ENCODE peak calls at places on chromosomes 4 and X, in nine cellular contexts. D is H1, R is IMR-90, I is tibial nerve, X is body of pancreas, Q is ovary, J is lower leg skin, B is Peyer's patch, U is A549. W is an unnamed sample.

GRCh38 chr4:81906905-81907304 is 435.2 kb upstream of the RASGEF1B start:
- DNase-seq in D (no peak), R (no peak), I (no peak), X (no peak), Q (no peak), J (no peak), B (no peak), U (no peak), W (no peak)

GRCh38 chrX:130091976-130092522 is 18.2 kb downstream of the ELF4 start:
- DNase-seq in D (no peak), R (no peak), I (no peak), X (no peak), Q (no peak), J (peak), B (peak), U (no peak), W (no peak)

GRCh38 chr4:75939890-75940691 is 722 bp downstream of the NAAA start:
- DNase-seq in D (peak), R (peak), I (peak), X (peak), Q (peak), J (peak), B (peak), U (peak), W (peak)

GRCh38 chr4:39255266-39255665 is 72.9 kb downstream of the WDR19 start:
- DNase-seq in D (no peak), R (peak), I (no peak), X (no peak), Q (no peak), J (no peak), B (no peak), U (peak), W (peak)

GRCh38 chr4:40307627-40308497 is 27.3 kb upstream of the CHRNA9 start:
- DNase-seq in D (no peak), R (no peak), I (peak), X (no peak), Q (no peak), J (no peak), B (peak), U (no peak), W (no peak)

GRCh38 chr4:151801547-151802516 is 41.0 kb upstream of the GATB start:
- DNase-seq in D (peak), R (peak), I (peak), X (peak), Q (peak), J (no peak), B (peak), U (peak), W (no peak)

GRCh38 chr4:155822572-155822971 is 43.5 kb downstream of the ASIC5 start:
- DNase-seq in D (no peak), R (peak), I (no peak), X (no peak), Q (no peak), J (no peak), B (no peak), U (peak), W (no peak)

GRCh38 chrX:14581081-14581480 is 51.7 kb downstream of the GLRA2 start:
- DNase-seq in D (no peak), R (no peak), I (no peak), X (no peak), Q (no peak), J (no peak), B (no peak), U (no peak), W (no peak)

GRCh38 chrX:39331062-39331704 is 529.9 kb downstream of the MID1IP1 start:
- DNase-seq in D (no peak), R (no peak), I (no peak), X (no peak), Q (no peak), J (no peak), B (no peak), U (no peak), W (no peak)

GRCh38 chr4:152257601-152258066 is 278.3 kb downstream of the FBXW7 start:
- DNase-seq in D (no peak), R (peak), I (no peak), X (no peak), Q (no peak), J (no peak), B (no peak), U (no peak), W (no peak)

GRCh38 chrX:105635794-105636193 is 186.5 kb upstream of the NRK start:
- DNase-seq in D (no peak), R (no peak), I (no peak), X (no peak), Q (no peak), J (no peak), B (no peak), U (no peak), W (no peak)

GRCh38 chr4:101282076-101282844 is 65.1 kb downstream of the PPP3CA start:
- DNase-seq in D (no peak), R (no peak), I (no peak), X (no peak), Q (no peak), J (no peak), B (no peak), U (no peak), W (no peak)

GRCh38 chrX:26032141-26032917 is 105.8 kb upstream of the MAGEB18 start:
- DNase-seq in D (no peak), R (no peak), I (peak), X (no peak), Q (no peak), J (no peak), B (no peak), U (no peak), W (no peak)

GRCh38 chrX:141724186-141724585 is 25.6 kb upstream of the SPANXD start:
- DNase-seq in D (no peak), R (no peak), I (no peak), X (no peak), Q (no peak), J (no peak), B (no peak), U (no peak), W (no peak)

GRCh38 chrX:143632625-143633387 is 3.1 kb downstream of the SLITRK4 start:
- DNase-seq in D (no peak), R (no peak), I (no peak), X (no peak), Q (no peak), J (no peak), B (no peak), U (no peak), W (no peak)

GRCh38 chr4:68906238-68907137 is 45.1 kb downstream of the UGT2A3 start:
- DNase-seq in D (peak), R (no peak), I (no peak), X (peak), Q (peak), J (no peak), B (no peak), U (no peak), W (no peak)

GRCh38 chrX:67922950-67923349 is 379.1 kb downstream of the AR start:
- DNase-seq in D (no peak), R (no peak), I (no peak), X (no peak), Q (no peak), J (no peak), B (no peak), U (no peak), W (no peak)

GRCh38 chr4:111806331-111806730 is 338.9 kb upstream of the FAM241A start:
- DNase-seq in D (peak), R (no peak), I (no peak), X (peak), Q (no peak), J (no peak), B (no peak), U (peak), W (no peak)

GRCh38 chr4:88158360-88159136 is at the start of gene ABCG2:
- DNase-seq in D (peak), R (peak), I (peak), X (peak), Q (no peak), J (no peak), B (no peak), U (peak), W (no peak)
- TF ChIP-seq POLR2A in D (no peak), R (no peak), I (no peak), X (no peak), Q (no peak), J (no peak), B (peak), U (peak), W (peak)

DNA sequence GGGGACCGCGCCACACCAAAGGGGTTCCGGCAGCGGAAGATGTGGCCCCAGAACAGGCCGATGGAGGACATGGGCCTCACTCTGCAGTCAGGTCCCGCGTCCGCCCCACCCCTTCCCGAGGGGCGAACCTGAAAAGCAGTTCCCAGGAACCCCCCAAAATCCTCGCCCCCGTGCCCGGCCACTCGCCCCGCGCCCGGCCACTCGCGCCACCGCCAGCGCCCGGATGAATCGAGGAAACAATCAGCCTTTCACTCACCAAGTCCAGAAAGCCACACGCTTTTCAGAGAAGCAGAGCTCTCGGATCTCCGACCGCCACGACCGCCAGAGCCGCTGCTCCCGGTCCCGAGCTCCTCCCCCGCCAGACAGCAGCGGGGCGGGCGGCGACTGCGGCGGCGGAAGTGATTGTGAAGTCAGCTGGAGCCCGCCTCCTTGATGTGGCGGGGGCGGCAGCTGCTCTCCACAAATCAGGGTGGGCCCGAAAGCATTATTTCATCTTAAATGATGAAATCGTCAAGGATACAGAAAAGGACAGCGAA is at the start of gene PJA1:
- DNase-seq in D (peak), R (peak), I (peak), X (peak), Q (peak), J (peak), B (peak), U (peak), W (peak)
- TF ChIP-seq POLR2A in D (no peak), R (peak), I (peak), X (peak), Q (peak), J (no peak), B (no peak), U (peak), W (peak)

GRCh38 chr4:89054627-89055026 is 2.4 kb downstream of the FAM13A start:
- DNase-seq in D (no peak), R (no peak), I (no peak), X (no peak), Q (no peak), J (no peak), B (no peak), U (no peak), W (no peak)

GRCh38 chr4:89055157-89056080 is 1.6 kb downstream of the FAM13A start:
- DNase-seq in D (no peak), R (no peak), I (no peak), X (no peak), Q (no peak), J (no peak), B (no peak), U (no peak), W (no peak)

GRCh38 chr4:89056292-89056952 is 563 bp downstream of the FAM13A start:
- DNase-seq in D (no peak), R (no peak), I (peak), X (no peak), Q (no peak), J (no peak), B (no peak), U (no peak), W (no peak)

GRCh38 chr4:89056953-89057398 is at the start of gene FAM13A:
- DNase-seq in D (peak), R (peak), I (peak), X (peak), Q (peak), J (peak), B (peak), U (peak), W (peak)
- TF ChIP-seq POLR2A in D (peak), R (no peak), I (no peak), X (peak), Q (no peak), J (no peak), B (no peak), U (peak), W (no peak)

GRCh38 chrX:147912093-147912801 is 528 bp downstream of the FMR1 start:
- DNase-seq in D (peak), R (peak), I (peak), X (peak), Q (peak), J (peak), B (peak), U (peak), W (peak)

GRCh38 chrX:147914609-147915008 is 2.9 kb downstream of the FMR1 start:
- DNase-seq in D (no peak), R (no peak), I (no peak), X (no peak), Q (no peak), J (no peak), B (no peak), U (no peak), W (no peak)

GRCh38 chrX:147913570-147913969 is 1.9 kb downstream of the FMR1 start:
- DNase-seq in D (no peak), R (no peak), I (no peak), X (no peak), Q (no peak), J (no peak), B (no peak), U (no peak), W (no peak)

GRCh38 chrX:147910607-147911006 is 1.1 kb upstream of the FMR1 start:
- DNase-seq in D (no peak), R (no peak), I (no peak), X (no peak), Q (no peak), J (no peak), B (no peak), U (no peak), W (no peak)

DNA sequence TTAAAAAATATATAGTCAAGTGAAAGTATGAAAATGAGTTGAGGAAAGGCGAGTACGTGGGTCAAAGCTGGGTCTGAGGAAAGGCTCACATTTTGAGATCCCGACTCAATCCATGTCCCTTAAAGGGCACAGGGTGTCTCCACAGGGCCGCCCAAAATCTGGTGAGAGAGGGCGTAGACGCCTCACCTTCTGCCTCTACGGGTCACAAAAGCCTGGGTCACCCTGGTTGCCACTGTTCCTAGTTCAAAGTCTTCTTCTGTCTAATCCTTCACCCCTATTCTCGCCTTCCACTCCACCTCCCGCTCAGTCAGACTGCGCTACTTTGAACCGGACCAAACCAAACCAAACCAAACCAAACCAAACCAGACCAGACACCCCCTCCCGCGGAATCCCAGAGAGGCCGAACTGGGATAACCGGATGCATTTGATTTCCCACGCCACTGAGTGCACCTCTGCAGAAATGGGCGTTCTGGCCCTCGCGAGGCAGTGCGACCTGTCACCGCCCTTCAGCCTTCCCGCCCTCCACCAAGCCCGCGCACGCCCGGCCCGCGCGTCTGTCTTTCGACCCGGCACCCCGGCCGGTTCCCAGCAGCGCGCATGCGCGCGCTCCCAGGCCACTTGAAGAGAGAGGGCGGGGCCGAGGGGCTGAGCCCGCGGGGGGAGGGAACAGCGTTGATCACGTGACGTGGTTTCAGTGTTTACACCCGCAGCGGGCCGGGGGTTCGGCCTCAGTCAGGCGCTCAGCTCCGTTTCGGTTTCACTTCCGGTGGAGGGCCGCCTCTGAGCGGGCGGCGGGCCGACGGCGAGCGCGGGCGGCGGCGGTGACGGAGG is at the start of gene FMR1:
- DNase-seq in D (peak), R (peak), I (peak), X (peak), Q (peak), J (peak), B (peak), U (peak), W (peak)
- TF ChIP-seq POLR2A in D (peak), R (peak), I (peak), X (peak), Q (peak), J (no peak), B (no peak), U (peak), W (peak)

DNA sequence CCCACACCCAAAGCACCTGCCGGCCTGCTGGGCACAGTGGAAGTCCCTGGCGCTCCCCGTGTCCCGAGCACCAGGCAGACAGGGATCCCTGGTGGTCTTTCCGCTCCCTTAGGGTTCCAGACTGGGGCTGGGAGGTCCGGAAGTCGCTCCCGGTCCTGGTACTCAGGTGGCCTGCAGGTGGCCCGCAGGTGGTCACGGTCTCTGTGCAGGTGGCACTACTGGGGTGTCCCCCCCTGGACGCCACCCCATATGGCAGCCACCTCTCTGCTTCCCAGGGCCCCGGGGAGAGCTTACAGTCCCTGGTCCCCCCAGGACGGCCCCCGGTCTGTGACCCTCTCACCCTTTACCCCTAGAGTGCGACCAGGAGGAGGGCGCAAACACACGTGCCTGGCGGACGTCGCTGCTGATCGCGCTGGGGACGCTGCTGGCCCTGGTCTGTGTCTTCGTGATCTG is 13.6 kb downstream of the SLC25A6 start:
- DNase-seq in D (no peak), R (no peak), I (no peak), X (no peak), Q (no peak), J (peak), B (no peak), U (no peak), W (no peak)
- TF ChIP-seq POLR2A in D (no peak), R (no peak), I (no peak), X (no peak), Q (no peak), J (no peak), B (no peak), U (no peak), W (no peak)

DNA sequence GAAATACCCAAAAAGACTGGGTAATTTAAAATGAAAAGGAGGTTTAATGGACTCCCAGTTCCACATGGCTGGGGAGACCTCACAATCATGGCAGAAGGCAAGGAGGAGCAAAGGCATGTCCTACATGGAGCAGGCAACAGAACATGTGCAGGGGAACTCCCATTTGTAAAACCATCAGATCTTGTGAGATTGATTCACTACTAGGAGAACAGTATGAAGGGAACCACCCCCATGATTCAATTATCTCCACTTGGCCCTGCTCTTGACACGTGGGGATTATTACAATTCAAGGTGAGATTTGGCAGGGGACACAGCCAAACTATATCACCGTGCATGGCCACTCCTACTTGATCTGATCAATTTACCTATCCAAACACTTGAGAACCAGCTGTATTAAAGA is 131.5 kb upstream of the LDB2 start:
- DNase-seq in D (no peak), R (no peak), I (no peak), X (no peak), Q (no peak), J (no peak), B (no peak), U (no peak), W (no peak)
- TF ChIP-seq POLR2A in D (no peak), R (no peak), I (no peak), X (no peak), Q (no peak), J (no peak), B (no peak), U (no peak), W (no peak)

GRCh38 chrX:109732780-109733657 is at the start of gene ACSL4:
- DNase-seq in D (peak), R (peak), I (peak), X (peak), Q (peak), J (peak), B (peak), U (peak), W (peak)
- TF ChIP-seq POLR2A in D (no peak), R (peak), I (peak), X (peak), Q (peak), J (no peak), B (no peak), U (no peak), W (peak)

W was measured in H54.